ENCODE peak calls at places on chromosome 4, in seven cellular contexts. Z is HCT116, W is mesenchymal stem cell, Q is K562, G is neuronal stem cell, F is IMR-90, M is A549. I is an unnamed sample.

GRCh38 chr4:187618701-187619278 is 376.8 kb upstream of the ZFP42 start:
- DNase-seq in Z (no peak), W (peak; percentile 52), Q (no peak), G (no peak), F (peak; percentile 86), M (no peak), I (peak; percentile 47)

GRCh38 chr4:75637176-75637575 is 6.8 kb upstream of the CDKL2 start:
- DNase-seq in Z (no peak), W (peak; percentile 39), Q (no peak), G (no peak), F (peak; percentile 59), M (no peak), I (peak; percentile 60)

GRCh38 chr4:153258750-153259149 is 54.5 kb downstream of the TRIM2 start:
- DNase-seq in Z (no peak), W (no peak), Q (no peak), G (no peak), F (no peak), M (no peak), I (no peak)

GRCh38 chr4:11440481-11441181 is 11.9 kb upstream of the HS3ST1 start:
- DNase-seq in Z (no peak), W (no peak), Q (no peak), G (no peak), F (no peak), M (no peak), I (no peak)

GRCh38 chr4:84855774-84856173 is 110.7 kb downstream of the WDFY3 start:
- DNase-seq in Z (no peak), W (no peak), Q (no peak), G (no peak), F (no peak), M (no peak), I (no peak)

GRCh38 chr4:2254665-2255500 is 7.0 kb downstream of the MXD4 start:
- DNase-seq in Z (no peak), W (no peak), Q (no peak), G (no peak), F (no peak), M (no peak), I (no peak)

GRCh38 chr4:83387922-83388676 is 53.5 kb upstream of the HPSE start:
- DNase-seq in Z (no peak), W (no peak), Q (peak; percentile 39), G (no peak), F (no peak), M (no peak), I (peak; percentile 2)

GRCh38 chr4:113978561-113979156 is 788 bp downstream of the ARSJ start:
- DNase-seq in Z (no peak), W (no peak), Q (no peak), G (no peak), F (peak; percentile 18), M (peak; percentile 21), I (peak; percentile 43)

GRCh38 chr4:72767903-72768817 is 199.1 kb upstream of the ADAMTS3 start:
- DNase-seq in Z (no peak), W (peak; percentile 47), Q (peak; percentile 16), G (no peak), F (peak; percentile 38), M (no peak), I (peak; percentile 11)

DNA sequence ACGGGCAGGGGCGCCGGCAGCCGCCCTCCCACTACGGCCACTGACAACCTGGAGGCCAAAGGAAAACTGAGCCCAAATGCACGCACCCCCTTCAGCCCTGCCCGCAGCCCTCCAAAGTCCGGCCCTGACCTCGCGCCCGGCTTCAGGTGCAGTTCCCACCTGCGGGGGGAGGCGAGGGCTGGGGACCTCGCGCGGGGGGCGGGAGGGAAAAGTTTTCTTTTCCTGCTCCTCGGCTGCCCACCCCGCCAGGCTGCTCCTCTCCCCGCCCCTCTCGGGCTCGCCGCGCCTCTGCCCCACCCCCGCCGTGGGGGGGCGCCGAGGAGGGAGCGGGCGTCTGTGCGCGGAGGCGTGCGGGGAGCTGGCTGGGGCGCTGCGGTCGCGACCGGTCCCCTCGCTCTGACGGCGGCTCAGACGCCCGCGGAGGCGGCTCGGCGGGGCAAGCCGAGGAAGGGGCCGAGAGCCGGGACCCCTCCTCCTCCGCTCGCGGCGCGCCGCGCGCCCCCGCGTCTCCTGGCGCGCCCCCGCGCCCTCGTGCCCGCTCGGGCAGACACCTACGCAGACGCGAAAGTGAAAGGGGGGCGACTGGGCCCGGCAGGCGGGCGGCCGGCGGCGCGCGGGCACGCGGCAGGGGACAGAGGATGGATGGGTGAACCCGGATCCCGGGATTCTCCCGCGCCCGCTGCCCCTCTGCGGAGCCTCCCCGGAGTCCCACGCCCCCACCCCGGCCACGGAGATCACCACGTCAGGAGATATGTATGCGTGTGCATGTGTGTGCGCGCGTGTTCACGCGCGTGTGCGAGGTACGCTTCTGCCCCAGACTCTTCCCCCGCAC is 3.1 kb upstream of the NR3C2 start:
- DNase-seq in Z (no peak), W (no peak), Q (peak; percentile 15), G (peak; percentile 70), F (no peak), M (no peak), I (peak; percentile 10)
- H3K4me2 ChIP-seq in Z (peak overlapping the region; percentile 99), W (peak overlapping the region; percentile 97), Q (no peak overlapping the region), G (peak overlapping the region; percentile 98), F (peak overlapping the region; percentile 80), M (peak overlapping the region; percentile 98), I (peak overlapping the region; percentile 86)

GRCh38 chr4:158813113-158813512 is 44.3 kb downstream of the FNIP2 start:
- DNase-seq in Z (no peak), W (no peak), Q (no peak), G (no peak), F (no peak), M (no peak), I (no peak)
- H3K9me3 ChIP-seq in Z (no peaks in the 10 kb centered on the region), W (no peaks in the 10 kb centered on the region), Q (no peaks in the 10 kb centered on the region), G (no peaks in the 10 kb centered on the region), F (no peaks in the 10 kb centered on the region), M (no peaks in the 10 kb centered on the region), I (no peaks in the 10 kb centered on the region)

DNA sequence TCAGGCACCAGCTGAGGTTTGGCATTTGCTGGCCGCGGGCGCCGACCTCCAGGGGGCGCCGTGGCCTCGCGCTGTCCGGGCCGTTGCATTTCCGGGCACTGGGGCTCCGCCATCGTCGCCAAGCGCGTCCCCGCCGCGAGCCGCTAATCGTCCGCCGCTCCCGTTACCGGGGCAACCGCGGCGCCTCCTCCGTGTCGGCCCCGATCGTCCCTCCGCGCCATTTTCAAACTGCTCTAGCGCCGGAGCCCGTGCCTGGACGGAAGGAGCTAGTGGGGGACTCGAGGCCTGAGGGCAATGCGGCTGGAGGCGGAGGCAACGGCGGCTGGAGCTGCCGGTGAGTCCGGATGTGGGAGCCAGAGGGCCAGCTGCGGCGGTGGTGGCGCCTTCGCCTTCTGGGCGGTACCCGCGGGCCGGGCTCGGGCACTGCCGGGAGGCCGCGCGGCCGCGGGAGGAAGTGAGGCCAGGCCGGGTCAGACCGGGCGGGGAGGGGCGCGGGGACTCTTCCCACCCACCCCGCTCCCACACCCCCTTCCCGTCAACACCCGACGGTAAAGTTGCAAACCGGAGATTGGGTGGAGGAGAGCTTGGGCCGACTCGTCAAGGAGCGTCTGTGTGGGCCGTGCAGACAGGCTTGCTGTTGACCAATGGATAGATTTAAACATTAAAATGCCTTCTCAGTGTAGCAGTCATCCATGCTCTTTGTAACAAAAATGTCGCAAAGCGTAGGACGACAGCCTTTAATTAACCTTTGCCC is at the start of gene CEP135:
- DNase-seq in Z (peak; percentile 77), W (peak; percentile 96), Q (peak; percentile 95), G (peak; percentile 94), F (peak; percentile 88), M (peak; percentile 58), I (peak; percentile 92)
- H3K4me1 ChIP-seq in Z (peaks cover 23% of the 10 kb centered on the region), W (peaks cover 3% of the 10 kb centered on the region), Q (peaks cover 6% of the 10 kb centered on the region), G (peaks cover 4% of the 10 kb centered on the region), F (peaks cover 6% of the 10 kb centered on the region), M (peaks cover 17% of the 10 kb centered on the region), I (peaks cover 3% of the 10 kb centered on the region)

GRCh38 chr4:601612-602558 is 23.5 kb upstream of the PDE6B start:
- DNase-seq in Z (no peak), W (no peak), Q (no peak), G (no peak), F (no peak), M (no peak), I (no peak)

GRCh38 chr4:600850-601515 is 24.4 kb upstream of the PDE6B start:
- DNase-seq in Z (no peak), W (no peak), Q (peak; percentile 47), G (no peak), F (no peak), M (no peak), I (no peak)

GRCh38 chr4:605702-606425 is 19.5 kb upstream of the PDE6B start:
- DNase-seq in Z (no peak), W (no peak), Q (no peak), G (no peak), F (no peak), M (no peak), I (no peak)

GRCh38 chr4:602559-602942 is 22.8 kb upstream of the PDE6B start:
- DNase-seq in Z (peak; percentile 60), W (no peak), Q (peak; percentile 68), G (peak; percentile 65), F (no peak), M (no peak), I (no peak)

GRCh38 chr4:604131-604530 is 21.2 kb upstream of the PDE6B start:
- DNase-seq in Z (no peak), W (no peak), Q (no peak), G (no peak), F (no peak), M (no peak), I (no peak)
- H3K4me2 ChIP-seq in Z (no peak overlapping the region), W (no peak overlapping the region), Q (no peak overlapping the region), G (no peak overlapping the region), F (no peak overlapping the region), M (no peak overlapping the region), I (no peak overlapping the region)

GRCh38 chr4:14023901-14024300 is 396.4 kb upstream of the BOD1L1 start:
- DNase-seq in Z (no peak), W (no peak), Q (no peak), G (no peak), F (no peak), M (no peak), I (no peak)

GRCh38 chr4:14025093-14025492 is 397.6 kb upstream of the BOD1L1 start:
- DNase-seq in Z (no peak), W (no peak), Q (no peak), G (no peak), F (no peak), M (no peak), I (no peak)

GRCh38 chr4:14025891-14026290 is 398.4 kb upstream of the BOD1L1 start:
- DNase-seq in Z (no peak), W (no peak), Q (no peak), G (no peak), F (no peak), M (no peak), I (no peak)

GRCh38 chr4:14022428-14022827 is 394.9 kb upstream of the BOD1L1 start:
- DNase-seq in Z (no peak), W (peak; percentile 50), Q (no peak), G (no peak), F (peak; percentile 50), M (no peak), I (peak; percentile 35)

DNA sequence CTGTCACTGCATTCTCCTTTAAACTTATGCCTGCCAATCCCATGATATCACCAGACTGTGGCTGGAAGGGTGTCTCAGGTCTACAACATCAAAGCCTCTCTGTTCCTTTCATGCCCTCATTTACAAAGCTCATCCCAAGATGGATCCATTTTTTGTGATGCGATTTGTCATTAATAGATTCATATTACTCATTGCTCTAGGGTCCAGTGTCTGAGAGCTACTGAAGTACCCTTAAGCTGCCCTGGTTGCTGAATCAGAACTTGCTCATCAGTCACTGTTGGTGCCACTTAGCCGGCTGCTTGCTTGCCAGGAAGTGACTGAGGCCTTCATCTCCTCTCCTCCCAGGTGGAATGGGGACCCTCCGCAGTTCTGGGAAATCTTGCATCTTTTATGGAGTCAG is 395.5 kb upstream of the BOD1L1 start:
- DNase-seq in Z (no peak), W (peak; percentile 10), Q (no peak), G (no peak), F (peak; percentile 39), M (no peak), I (peak; percentile 58)
- H3K9me3 ChIP-seq in Z (peaks cover 6% of the 10 kb centered on the region), W (no peaks in the 10 kb centered on the region), Q (no peaks in the 10 kb centered on the region), G (no peaks in the 10 kb centered on the region), F (no peaks in the 10 kb centered on the region), M (peaks cover under 1% of the 10 kb centered on the region), I (no peaks in the 10 kb centered on the region)

GRCh38 chr4:147620315-147620714 is 3.1 kb downstream of the TMEM184C start:
- DNase-seq in Z (no peak), W (no peak), Q (no peak), G (no peak), F (no peak), M (no peak), I (no peak)
- H3K4me1 ChIP-seq in Z (peaks cover 10% of the 10 kb centered on the region), W (peaks cover 6% of the 10 kb centered on the region), Q (no peaks in the 10 kb centered on the region), G (no peaks in the 10 kb centered on the region), F (peaks cover 2% of the 10 kb centered on the region), M (peaks cover 5% of the 10 kb centered on the region), I (no peaks in the 10 kb centered on the region)